ENCODE peak calls at places on chromosomes 1 and 21, in five cellular contexts. T is SK-N-SH, I is K562, G is H1, F is GM12878. B is an unnamed sample.
A peak's percentile ranks its signal among the peaks of the same experiment; 100 is the strongest.

GRCh38 chr1:156499194-156499702 is 1.3 kb downstream of the MEF2D start:
- DNase-seq in T (no peak), I (no peak), G (peak; percentile 65), F (no peak), B (no peak)

GRCh38 chr1:55718758-55719671 is 503.9 kb upstream of the USP24 start:
- DNase-seq in T (no peak), I (no peak), G (no peak), F (no peak), B (peak; percentile 73)

GRCh38 chr21:37294674-37295073 is 27.5 kb upstream of the VPS26C start:
- DNase-seq in T (no peak), I (no peak), G (no peak), F (no peak), B (no peak)

GRCh38 chr1:206128192-206128591 is 11.0 kb upstream of the AVPR1B start:
- DNase-seq in T (no peak), I (no peak), G (no peak), F (no peak), B (no peak)

GRCh38 chr1:206723500-206724472 is 39.1 kb downstream of the MAPKAPK2 start:
- DNase-seq in T (no peak), I (no peak), G (no peak), F (no peak), B (no peak)

GRCh38 chr1:225318706-225319575 is 108.9 kb downstream of the LBR start:
- DNase-seq in T (peak; percentile 42), I (peak; percentile 21), G (no peak), F (peak; percentile 2), B (peak; percentile 54)

GRCh38 chr1:50279622-50280320 is 143.5 kb downstream of the DMRTA2 start:
- DNase-seq in T (no peak), I (peak; percentile 29), G (peak; percentile 73), F (no peak), B (peak; percentile 8)

GRCh38 chr1:230327892-230328284 is 98.2 kb downstream of the PGBD5 start:
- DNase-seq in T (no peak), I (no peak), G (no peak), F (peak; percentile 5), B (no peak)

GRCh38 chr1:4174291-4175200 is 274.5 kb upstream of the C1orf174 start:
- DNase-seq in T (peak; percentile 17), I (peak; percentile 6), G (peak; percentile 28), F (no peak), B (no peak)

GRCh38 chr1:35290452-35290851 is 21.9 kb downstream of the ZMYM4 start:
- DNase-seq in T (no peak), I (no peak), G (no peak), F (no peak), B (no peak)

GRCh38 chr21:44802396-44803153 is 955 bp upstream of the UBE2G2 start:
- DNase-seq in T (peak; percentile 55), I (peak; percentile 70), G (no peak), F (no peak), B (peak; percentile 81)

GRCh38 chr21:46269466-46269865 is 15.9 kb downstream of the MCM3AP start:
- DNase-seq in T (no peak), I (no peak), G (no peak), F (no peak), B (no peak)

GRCh38 chr1:228139406-228139930 is 611 bp upstream of the GUK1 start:
- DNase-seq in T (no peak), I (no peak), G (no peak), F (no peak), B (no peak)

GRCh38 chr1:19208710-19209438 is 1.2 kb downstream of the UBR4 start:
- DNase-seq in T (no peak), I (no peak), G (no peak), F (no peak), B (no peak)

GRCh38 chr1:210587547-210587946 is 258.8 kb downstream of the HHAT start:
- DNase-seq in T (no peak), I (no peak), G (no peak), F (no peak), B (no peak)

GRCh38 chr1:181089017-181089776 is 697 bp downstream of the IER5 start:
- DNase-seq in T (peak; percentile 73), I (peak; percentile 65), G (no peak), F (no peak), B (no peak)

GRCh38 chr21:38768385-38769071 is 37.2 kb upstream of the ETS2 start:
- DNase-seq in T (no peak), I (peak; percentile 24), G (no peak), F (no peak), B (no peak)

GRCh38 chr1:160950657-160951056 is 4.0 kb downstream of the ITLN2 start:
- DNase-seq in T (no peak), I (no peak), G (no peak), F (no peak), B (no peak)

GRCh38 chr1:116855788-116856187 is 53.9 kb upstream of the PTGFRN start:
- DNase-seq in T (peak; percentile 75), I (no peak), G (no peak), F (no peak), B (no peak)

GRCh38 chr21:37642493-37642892 is 273.8 kb downstream of the KCNJ6 start:
- DNase-seq in T (no peak), I (peak; percentile 64), G (no peak), F (no peak), B (peak; percentile 32)

GRCh38 chr21:46154155-46154954 is 1.0 kb downstream of the FTCD start:
- DNase-seq in T (no peak), I (no peak), G (peak; percentile 49), F (no peak), B (no peak)

GRCh38 chr1:228405200-228405978 is 1.2 kb downstream of the TRIM11 start:
- DNase-seq in T (no peak), I (no peak), G (no peak), F (no peak), B (no peak)

GRCh38 chr1:24913274-24913604 is 16.8 kb downstream of the RUNX3 start:
- DNase-seq in T (no peak), I (no peak), G (no peak), F (no peak), B (no peak)

GRCh38 chr1:59819566-59820438 is 5.1 kb downstream of the HOOK1 start:
- DNase-seq in T (no peak), I (no peak), G (no peak), F (no peak), B (no peak)

GRCh38 chr1:220999872-221000863 is 120.9 kb downstream of the HLX start:
- DNase-seq in T (no peak), I (no peak), G (no peak), F (no peak), B (no peak)

GRCh38 chr1:156677616-156678596 is 699 bp upstream of the NES start:
- DNase-seq in T (peak; percentile 78), I (peak; percentile 77), G (peak; percentile 74), F (no peak), B (peak; percentile 72)

GRCh38 chr1:65467536-65467935 is 47.1 kb downstream of the LEPR start:
- DNase-seq in T (no peak), I (peak; percentile 62), G (peak; percentile 56), F (no peak), B (peak; percentile 95)

GRCh38 chr1:211828584-211829342 is 1.8 kb downstream of the LPGAT1 start:
- DNase-seq in T (no peak), I (no peak), G (peak; percentile 43), F (no peak), B (peak; percentile 5)

GRCh38 chr1:53654216-53655210 is 84.5 kb downstream of the GLIS1 start:
- DNase-seq in T (no peak), I (no peak), G (no peak), F (no peak), B (no peak)
- TF ChIP-seq JUND in T (no peak), I (no peak), G (no peak), F (no peak), B (no peak)

DNA sequence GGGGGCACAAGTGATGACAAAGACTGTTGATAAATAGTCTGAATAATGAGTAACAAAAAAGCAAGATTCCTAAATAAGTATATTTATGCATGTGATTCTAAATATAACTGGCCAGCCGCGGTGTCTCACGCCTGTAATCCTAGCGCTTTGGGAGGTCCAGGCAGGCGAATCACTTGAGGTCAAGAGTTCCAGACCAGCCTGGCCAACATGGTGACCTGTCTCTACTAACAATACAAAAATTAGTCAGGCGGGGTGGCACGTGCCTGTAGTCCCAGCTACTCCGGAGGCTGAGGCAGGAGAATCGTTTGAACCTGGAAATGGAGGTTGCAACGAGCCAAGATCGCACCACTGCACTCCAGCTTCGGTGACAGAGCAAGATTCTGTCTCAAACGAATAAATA is 161.5 kb downstream of the TOMM20 start:
- DNase-seq in T (no peak), I (no peak), G (no peak), F (no peak), B (no peak)
- TF ChIP-seq GABPA in T (no peak), I (no peak), G (no peak), F (no peak), B (no peak)

GRCh38 chr1:89755593-89755992 is 65.2 kb upstream of the LRRC8D start:
- DNase-seq in T (no peak), I (no peak), G (no peak), F (no peak), B (no peak)

GRCh38 chr1:89759036-89759435 is 61.8 kb upstream of the LRRC8D start:
- DNase-seq in T (no peak), I (no peak), G (no peak), F (no peak), B (no peak)

GRCh38 chr1:89760496-89760895 is 60.3 kb upstream of the LRRC8D start:
- DNase-seq in T (no peak), I (no peak), G (no peak), F (no peak), B (no peak)

GRCh38 chr1:89758127-89758526 is 62.7 kb upstream of the LRRC8D start:
- DNase-seq in T (peak; percentile 33), I (no peak), G (no peak), F (no peak), B (no peak)

GRCh38 chr1:89757532-89757931 is 63.3 kb upstream of the LRRC8D start:
- DNase-seq in T (peak; percentile 35), I (no peak), G (no peak), F (no peak), B (no peak)
- TF ChIP-seq JUND in T (no peak), I (no peak), G (no peak), F (no peak), B (no peak)

DNA sequence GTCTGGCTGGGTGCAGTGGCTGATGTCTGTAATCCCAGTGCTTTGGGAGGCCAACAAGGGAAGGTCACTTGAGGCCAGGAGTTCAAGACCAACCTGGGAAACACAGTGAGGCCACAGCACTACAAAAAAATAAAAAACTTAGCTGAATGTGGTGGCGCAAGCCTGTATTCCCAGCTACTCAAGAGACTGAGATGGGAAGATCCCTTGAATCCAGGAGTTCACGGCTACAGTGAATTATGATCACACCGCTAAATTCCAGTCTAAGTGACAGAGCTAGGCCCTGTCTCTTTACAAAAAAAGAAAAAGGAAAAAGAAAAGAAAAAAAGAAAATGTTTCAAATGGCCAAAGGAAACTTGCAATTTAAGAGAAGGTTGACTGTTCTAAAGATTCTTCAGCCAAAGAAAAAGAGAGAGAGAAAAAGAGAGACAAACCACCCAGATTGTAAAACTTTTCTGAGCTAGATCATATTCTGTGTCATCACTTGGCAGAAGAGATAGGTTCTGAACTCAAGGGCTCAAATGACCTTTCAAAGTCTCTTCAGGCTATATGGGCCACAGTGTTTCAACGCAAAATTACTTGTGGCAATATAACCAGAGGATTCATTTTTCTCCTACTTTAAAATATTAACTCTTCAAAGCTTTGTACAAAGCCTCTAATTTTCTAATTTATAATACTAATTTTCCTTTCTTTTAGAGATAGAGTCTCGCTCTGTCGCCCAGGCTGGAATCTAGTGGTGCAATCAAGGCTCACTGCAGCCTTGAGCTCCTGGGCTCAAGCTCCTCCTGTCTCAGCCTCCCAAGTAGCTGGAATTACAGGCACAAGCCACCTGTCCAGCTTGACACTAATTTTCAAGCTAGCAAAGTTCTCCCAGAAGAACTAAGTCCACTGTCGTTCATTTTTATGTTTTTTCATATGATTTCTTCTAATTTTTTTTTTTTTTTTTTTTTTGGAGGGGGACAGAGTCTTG is 20.5 kb downstream of the ARID4B start:
- DNase-seq in T (no peak), I (no peak), G (no peak), F (no peak), B (no peak)
- TF ChIP-seq GABPA in T (no peak), I (no peak), G (no peak), F (no peak), B (no peak)